ENCODE peak calls at places on chromosomes 13 and 19, in six cellular contexts. F is A549, N is AG09309, T is colonic mucosa, L is cardiac fibroblast, Y is glutamatergic neuron. Q is an unnamed sample.

GRCh38 chr13:59691501-59692066 is 472.1 kb downstream of the DIAPH3 start:
- DNase-seq in N (no peak), Y (no peak), T (no peak), F (no peak), L (peak; percentile 43), Q (no peak)

GRCh38 chr13:38535271-38535670 is 151.6 kb upstream of the FREM2 start:
- DNase-seq in Y (peak; percentile 26), L (no peak), N (no peak), F (no peak), T (no peak), Q (no peak)

GRCh38 chr19:1324792-1325567 is 39.3 kb downstream of the EFNA2 start:
- DNase-seq in L (peak; percentile 79), N (no peak), Y (peak; percentile 84), T (peak; percentile 61), F (peak; percentile 58), Q (peak; percentile 55)

GRCh38 chr19:13094771-13095392 is 7.8 kb downstream of the LYL1 start:
- DNase-seq in Y (peak; percentile 53), F (no peak), T (no peak), L (no peak), N (no peak), Q (peak; percentile 79)

GRCh38 chr13:83286737-83287136 is 595.5 kb downstream of the SLITRK1 start:
- DNase-seq in L (peak; percentile 42), Y (no peak), N (no peak), F (no peak), T (no peak), Q (no peak)

GRCh38 chr19:48874309-48875135 is 2.3 kb downstream of the PPP1R15A start:
- DNase-seq in F (peak; percentile 52), T (peak; percentile 65), Y (no peak), L (peak; percentile 79), N (no peak), Q (peak; percentile 37)

GRCh38 chr13:88051746-88052482 is 380.7 kb downstream of the SLITRK5 start:
- DNase-seq in F (no peak), L (no peak), Y (no peak), T (no peak), N (no peak), Q (no peak)

GRCh38 chr19:49801966-49802661 is 11.0 kb downstream of the FUZ start:
- DNase-seq in L (peak; percentile 90), F (no peak), T (peak; percentile 79), Y (peak; percentile 82), N (no peak), Q (peak; percentile 70)

GRCh38 chr13:29038700-29039099 is 218.6 kb downstream of the MTUS2 start:
- DNase-seq in Y (no peak), L (no peak), T (no peak), N (no peak), F (no peak), Q (no peak)

GRCh38 chr19:7533281-7533819 is 2.2 kb upstream of the PNPLA6 start:
- DNase-seq in T (peak; percentile 76), Y (peak; percentile 52), L (peak; percentile 63), F (no peak), N (no peak), Q (no peak)

GRCh38 chr19:22619371-22619770 is 14.8 kb upstream of the ZNF492 start:
- DNase-seq in N (no peak), T (no peak), Y (no peak), F (no peak), L (no peak), Q (no peak)

GRCh38 chr19:30224689-30225606 is 147.2 kb upstream of the ZNF536 start:
- DNase-seq in F (peak; percentile 47), T (no peak), N (no peak), Y (peak; percentile 50), L (no peak), Q (no peak)

GRCh38 chr13:20035130-20035529 is 76.6 kb downstream of the ZMYM2 start:
- DNase-seq in N (no peak), L (peak; percentile 35), T (no peak), Y (no peak), F (no peak), Q (no peak)

GRCh38 chr19:15911599-15912237 is 13.8 kb upstream of the CYP4F2 start:
- DNase-seq in T (no peak), L (no peak), N (no peak), Y (no peak), F (no peak), Q (no peak)

GRCh38 chr13:26967119-26968038 is 204.2 kb downstream of the USP12 start:
- DNase-seq in F (no peak), L (peak; percentile 10), T (no peak), Y (no peak), N (no peak), Q (peak; percentile 49)

GRCh38 chr13:80141114-80141849 is 199.6 kb downstream of the SPRY2 start:
- DNase-seq in T (no peak), F (no peak), Y (no peak), N (no peak), L (peak; percentile 76), Q (no peak)

GRCh38 chr19:28024920-28025319 is 1188.0 kb downstream of the UQCRFS1 start:
- DNase-seq in N (no peak), T (no peak), Y (no peak), L (no peak), F (no peak), Q (no peak)

GRCh38 chr19:44697670-44698034 is 1.3 kb upstream of the CEACAM16 start:
- DNase-seq in Y (no peak), T (no peak), N (no peak), L (no peak), F (no peak), Q (no peak)

GRCh38 chr19:54266133-54266532 is 9.1 kb upstream of the LILRB5 start:
- DNase-seq in Y (peak; percentile 91), T (peak; percentile 78), N (peak; percentile 4), F (peak; percentile 54), L (peak; percentile 76), Q (peak; percentile 76)

GRCh38 chr19:1684573-1684912 is 32.1 kb upstream of the TCF3 start:
- DNase-seq in L (no peak), N (no peak), T (no peak), Y (no peak), F (no peak), Q (no peak)

DNA sequence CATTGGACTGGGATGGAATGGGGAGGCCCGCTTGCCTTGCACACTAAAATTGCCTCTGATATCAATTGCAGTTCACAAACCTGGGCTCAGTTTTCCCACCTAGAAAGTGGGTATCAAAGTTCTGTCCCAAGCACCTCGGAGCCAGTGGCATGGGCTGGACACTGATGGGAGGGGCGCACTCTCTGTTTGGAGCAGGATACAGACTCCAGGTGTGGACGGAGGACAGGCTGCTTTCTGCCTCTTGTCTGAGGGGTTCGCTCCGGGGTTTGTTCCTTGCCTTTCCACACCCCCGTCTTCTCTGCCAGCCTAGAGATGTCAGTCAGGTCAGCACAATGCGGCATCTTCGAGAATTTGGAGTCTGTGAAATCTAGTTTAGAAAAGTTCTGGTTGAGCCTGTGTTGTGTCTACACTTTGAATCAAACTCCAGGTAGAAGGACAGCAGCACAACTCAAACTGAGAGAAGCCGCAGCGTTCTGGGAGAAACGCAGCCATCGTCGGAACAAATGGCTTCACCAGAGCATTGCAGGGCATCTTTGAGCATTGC is 141.9 kb downstream of the TEX29 start:
- DNase-seq in T (no peak), Y (no peak), F (no peak), L (no peak), N (no peak), Q (no peak)
- TF ChIP-seq CTCF in T (no peak), Y (no peak), F (no peak), L (no peak), N (no peak), Q (no peak)

DNA sequence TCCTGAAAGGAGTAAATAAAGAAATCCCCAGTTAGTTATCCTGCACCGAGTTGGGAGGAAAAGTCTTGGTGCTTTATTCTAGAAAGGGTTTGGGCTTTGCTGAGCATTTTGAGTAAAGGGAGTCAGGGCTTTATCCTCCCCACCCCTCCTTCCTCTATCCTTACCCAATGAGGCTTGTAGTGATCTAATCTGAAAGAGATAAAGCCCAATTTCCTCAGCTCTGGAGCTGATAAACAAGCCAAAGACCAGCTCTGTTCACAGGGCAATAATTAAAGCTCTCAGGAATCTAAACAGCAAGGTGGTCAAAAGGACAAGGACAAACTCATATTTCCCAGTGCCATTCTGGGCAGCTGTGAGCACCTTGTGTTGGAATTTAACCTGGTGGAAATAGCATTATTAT is 188.9 kb upstream of the TSC22D1 start:
- DNase-seq in N (no peak), T (peak; percentile 54), L (no peak), Y (no peak), F (no peak), Q (no peak)
- TF ChIP-seq CTCF in N (no peak), T (no peak), L (no peak), Y (no peak), F (no peak), Q (no peak)

DNA sequence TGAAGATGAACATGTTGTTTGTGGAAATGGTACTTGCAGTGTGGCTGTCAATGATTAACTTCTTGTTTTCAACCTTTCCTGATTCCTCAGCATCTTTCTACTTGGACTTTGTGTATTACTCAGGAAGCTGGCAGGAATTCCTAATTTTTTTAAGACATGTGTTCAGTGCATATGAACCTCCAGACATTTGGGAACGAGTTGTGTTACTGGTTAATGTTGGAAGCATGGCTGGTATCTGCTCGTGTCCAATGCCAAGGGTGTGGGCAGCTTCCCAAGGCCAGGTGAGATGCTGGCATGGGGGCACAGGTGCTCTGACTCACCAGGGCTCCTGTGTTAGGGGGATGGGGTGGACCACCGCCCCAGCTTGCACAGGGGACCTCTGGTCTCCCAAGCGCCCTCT is 61.1 kb upstream of the MCF2L start:
- DNase-seq in N (no peak), T (no peak), F (no peak), L (no peak), Y (no peak), Q (no peak)
- TF ChIP-seq CTCF in N (no peak), T (no peak), F (no peak), L (no peak), Y (no peak), Q (no peak)

GRCh38 chr19:10820173-10820572 is 15.8 kb downstream of the TMED1 start:
- DNase-seq in L (peak; percentile 21), Y (no peak), N (no peak), T (no peak), F (peak; percentile 13), Q (no peak)
- TF ChIP-seq CTCF in L (peak; percentile 29), Y (peak; percentile 21), N (peak; percentile 32), T (peak; percentile 12), F (no peak), Q (peak; percentile 31)

DNA sequence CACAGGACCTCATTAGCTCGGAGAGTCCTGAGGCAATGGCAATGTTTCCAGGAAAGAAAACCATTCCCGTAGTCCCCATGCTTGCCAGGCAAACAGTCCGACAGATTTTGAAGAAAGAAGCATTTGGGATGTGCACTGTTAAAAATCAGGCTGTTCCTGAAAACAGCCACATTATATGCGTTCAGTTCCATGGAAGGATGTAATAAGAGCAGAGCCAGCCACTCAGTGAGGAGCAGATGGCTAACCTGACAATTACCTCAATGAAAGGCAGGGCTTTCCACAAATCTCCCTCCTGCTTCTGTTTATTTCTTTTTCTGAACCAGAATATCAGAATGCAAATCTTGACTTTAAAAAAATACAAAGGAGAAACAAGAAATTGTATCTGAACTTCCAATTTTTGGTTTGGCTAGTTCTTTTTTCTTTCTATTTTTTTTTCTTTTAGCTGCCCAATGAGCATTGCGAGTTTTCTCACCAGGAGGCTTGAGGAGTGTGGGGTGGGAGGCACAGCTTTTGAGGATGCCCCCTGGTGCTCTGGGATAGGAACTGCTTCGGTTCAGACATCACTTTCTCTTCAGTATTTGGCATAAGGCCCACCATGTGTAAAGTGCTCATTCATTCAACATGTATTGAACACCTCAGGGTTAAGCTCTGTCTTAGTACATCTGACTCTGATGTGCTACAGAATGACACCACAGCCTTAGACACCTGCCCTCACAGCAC is 124.2 kb downstream of the TBC1D4 start:
- DNase-seq in L (peak; percentile 76), F (peak; percentile 47), T (no peak), N (no peak), Y (peak; percentile 60), Q (no peak)
- TF ChIP-seq CTCF in L (peak; percentile 69), F (peak; percentile 26), T (peak; percentile 31), N (peak; percentile 64), Y (peak; percentile 73), Q (peak; percentile 34)